ENCODE peak calls at places on chromosomes 3 and 15, in four cellular contexts. F is neural progenitor cell, O is GM23338, P is GM23248. L is an unnamed sample.
A peak's percentile ranks its signal among the peaks of the same experiment; 100 is the strongest.

GRCh38 chr3:109977903-109978302 is 640.6 kb upstream of the DPPA4 start:
- DNase-seq in F (no peak), O (peak; percentile 9), P (no peak), L (no peak)

GRCh38 chr3:107598926-107599754 is 76.4 kb downstream of the BBX start:
- DNase-seq in F (peak; percentile 44), O (peak; percentile 48), P (peak; percentile 69), L (peak; percentile 34)

GRCh38 chr3:182971637-182972036 is 8.7 kb downstream of the DCUN1D1 start:
- DNase-seq in P (no peak), F (no peak), O (no peak), L (no peak)

GRCh38 chr3:105611304-105612192 is 244.8 kb downstream of the ALCAM start:
- DNase-seq in O (peak; percentile 17), F (no peak), P (no peak), L (peak; percentile 92)

GRCh38 chr3:132486086-132486485 is 68.8 kb downstream of the DNAJC13 start:
- DNase-seq in O (no peak), F (no peak), P (peak; percentile 59), L (no peak)

GRCh38 chr3:169678122-169678521 is 14.6 kb upstream of the MECOM start:
- DNase-seq in F (no peak), P (no peak), O (no peak), L (no peak)

GRCh38 chr3:53079791-53080555 is 34.1 kb upstream of the SFMBT1 start:
- DNase-seq in P (no peak), O (no peak), F (no peak), L (no peak)

GRCh38 chr15:99984491-99985243 is 251.4 kb upstream of the LYSMD4 start:
- DNase-seq in O (no peak), P (no peak), F (no peak), L (no peak)

GRCh38 chr3:193826126-193826795 is 233.3 kb downstream of the OPA1 start:
- DNase-seq in F (no peak), P (peak; percentile 80), O (no peak), L (peak; percentile 53)

GRCh38 chr3:119315600-119316312 is 21.6 kb downstream of the ARHGAP31 start:
- DNase-seq in O (no peak), P (peak; percentile 37), F (no peak), L (no peak)

GRCh38 chr3:69838217-69838616 is 99.0 kb downstream of the MITF start:
- DNase-seq in O (no peak), F (no peak), P (peak; percentile 94), L (peak; percentile 41)

GRCh38 chr3:12944413-12944812 is 103.0 kb upstream of the RPL32 start:
- DNase-seq in F (peak; percentile 61), O (peak; percentile 23), P (peak; percentile 30), L (no peak)

GRCh38 chr3:195209836-195210551 is 61.0 kb downstream of the XXYLT1 start:
- DNase-seq in P (peak; percentile 85), O (no peak), F (no peak), L (no peak)
- TF ChIP-seq EZH2phosphoT487 in P (no peak), O (no peak), F (no peak), L (no peak)

GRCh38 chr15:85690546-85691226 is 104.0 kb downstream of the KLHL25 start:
- DNase-seq in O (no peak), F (no peak), P (peak; percentile 27), L (no peak)

GRCh38 chr15:85692873-85693272 is 101.9 kb downstream of the KLHL25 start:
- DNase-seq in P (no peak), O (no peak), F (no peak), L (no peak)

GRCh38 chr15:85689729-85690128 is 105.0 kb downstream of the KLHL25 start:
- DNase-seq in O (peak; percentile 81), P (peak; percentile 85), F (peak; percentile 80), L (no peak)

GRCh38 chr15:85693277-85693676 is 101.4 kb downstream of the KLHL25 start:
- DNase-seq in F (no peak), P (no peak), O (no peak), L (no peak)

DNA sequence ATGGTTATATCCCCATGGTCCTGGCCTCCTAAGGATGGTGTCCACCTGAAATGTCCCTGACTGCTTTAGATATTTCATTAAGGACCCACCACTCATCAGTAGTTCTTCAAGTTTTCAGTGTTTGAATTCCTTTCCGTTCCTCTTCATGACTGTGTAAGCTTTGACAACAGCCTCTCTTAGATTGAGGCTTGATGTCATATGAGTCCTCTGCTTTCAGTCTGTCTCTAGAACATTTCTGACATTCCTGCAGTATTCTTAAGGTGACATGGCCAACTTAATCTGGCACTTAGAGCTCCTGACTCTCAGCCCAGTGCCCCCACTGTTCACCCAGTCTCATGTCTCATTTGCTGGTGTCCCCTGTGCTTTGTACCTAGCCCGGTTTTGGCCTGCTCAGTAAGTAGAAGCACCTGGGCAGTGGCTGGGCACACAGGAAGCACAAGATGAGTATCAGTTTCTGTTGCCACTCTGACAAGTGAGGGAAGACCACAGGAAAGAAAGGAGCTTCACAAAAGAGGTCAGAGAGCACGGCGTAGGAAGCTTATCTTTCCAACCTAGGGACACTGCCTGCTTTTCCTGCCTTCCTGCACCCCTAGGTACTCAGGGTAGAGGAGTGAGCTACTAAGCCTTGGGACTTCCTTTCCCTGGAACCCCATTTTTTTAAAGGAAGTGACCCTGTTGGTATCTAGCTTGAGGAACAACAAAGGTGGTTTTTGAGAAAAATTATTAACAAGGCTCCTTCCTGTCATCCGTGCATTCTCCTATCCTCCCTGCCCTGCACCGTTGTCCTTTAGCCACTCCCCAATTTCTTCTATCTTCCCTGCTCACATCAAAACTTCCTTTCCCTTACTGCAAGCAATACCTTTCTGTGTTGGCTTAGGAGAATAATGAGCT is 103.1 kb downstream of the KLHL25 start:
- DNase-seq in O (no peak), F (peak; percentile 4), P (no peak), L (no peak)
- H3F3A ChIP-seq in O (no peaks in the 10 kb centered on the region), F (peaks cover 2% of the 10 kb centered on the region), P (peaks cover 14% of the 10 kb centered on the region), L (no peaks in the 10 kb centered on the region)

GRCh38 chr3:127741246-127741645 is 68.5 kb downstream of the ABTB1 start:
- DNase-seq in P (no peak), O (no peak), F (no peak), L (no peak)
- H2AFZ ChIP-seq in P (no peak overlapping the region), O (no peak overlapping the region), F (no peak overlapping the region), L (no peak overlapping the region)

GRCh38 chr3:39166932-39167532 is 13.6 kb upstream of the CSRNP1 start:
- DNase-seq in F (no peak), O (no peak), P (peak; percentile 91), L (peak; percentile 75)
- TF ChIP-seq EZH2phosphoT487 in F (no peak), O (no peak), P (no peak), L (no peak)

DNA sequence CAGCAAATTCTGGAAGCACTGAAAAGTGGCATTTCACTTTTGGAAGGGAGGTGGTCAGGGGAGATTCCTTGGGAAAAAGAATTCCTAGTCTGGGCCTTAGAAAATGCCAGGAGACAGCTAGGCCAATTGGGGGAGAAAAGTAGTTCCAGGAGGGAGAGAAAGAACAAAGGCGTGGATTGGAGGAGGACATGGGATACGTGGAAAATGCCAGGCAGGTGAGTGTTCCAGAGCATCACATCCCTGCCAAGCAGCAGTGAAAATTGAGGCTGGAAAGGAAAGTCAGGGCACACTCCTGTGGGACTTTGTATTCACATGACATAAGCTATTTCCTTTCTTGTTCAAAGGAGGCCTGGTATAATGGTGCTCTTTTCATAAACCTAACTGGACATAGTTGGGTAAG is 134.5 kb upstream of the WNT5A start:
- DNase-seq in P (no peak), O (no peak), F (no peak), L (peak; percentile 30)
- H3F3A ChIP-seq in P (peaks cover 14% of the 10 kb centered on the region), O (no peaks in the 10 kb centered on the region), F (peaks cover 3% of the 10 kb centered on the region), L (no peaks in the 10 kb centered on the region)